ENCODE peak calls at places on chromosomes 16 and 17, in four cellular contexts. One of them, this sample, is unnamed.

GRCh38 chr17:5888811-5889210 is 181.4 kb upstream of the WSCD1 start:
- DNase-seq in H1: no peak
- DNase-seq in mesendoderm: no peak
- DNase-seq in IMR-90: peak
- DNase-seq in this sample: peak

GRCh38 chr17:13931752-13932477 is 137.4 kb upstream of the COX10 start:
- DNase-seq in mesendoderm: peak
- DNase-seq in IMR-90: peak
- DNase-seq in H1: no peak
- DNase-seq in this sample: no peak

GRCh38 chr16:85527042-85527766 is 85.9 kb upstream of the GSE1 start:
- DNase-seq in IMR-90: no peak
- DNase-seq in mesendoderm: no peak
- DNase-seq in H1: no peak
- DNase-seq in this sample: no peak

GRCh38 chr17:58679263-58680037 is 12.4 kb downstream of the TEX14 start:
- DNase-seq in H1: no peak
- DNase-seq in mesendoderm: peak
- DNase-seq in IMR-90: peak
- DNase-seq in this sample: peak

GRCh38 chr16:30473231-30474061 is 904 bp downstream of the ITGAL start:
- DNase-seq in IMR-90: no peak
- DNase-seq in mesendoderm: no peak
- DNase-seq in H1: no peak
- DNase-seq in this sample: no peak

GRCh38 chr17:7476474-7476873 is 3.0 kb downstream of the ZBTB4 start:
- DNase-seq in H1: no peak
- DNase-seq in IMR-90: peak
- DNase-seq in mesendoderm: peak
- DNase-seq in this sample: no peak

GRCh38 chr17:28563475-28563874 is 7.8 kb downstream of the PIGS start:
- DNase-seq in mesendoderm: peak
- DNase-seq in H1: no peak
- DNase-seq in IMR-90: peak
- DNase-seq in this sample: no peak

GRCh38 chr17:51371732-51372151 is 111.4 kb downstream of the UTP18 start:
- DNase-seq in H1: peak
- DNase-seq in IMR-90: peak
- DNase-seq in mesendoderm: peak
- DNase-seq in this sample: peak

GRCh38 chr16:35562919-35563318 is 2103.5 kb downstream of the TP53TG3F start:
- DNase-seq in H1: no peak
- DNase-seq in mesendoderm: no peak
- DNase-seq in IMR-90: no peak
- DNase-seq in this sample: no peak

GRCh38 chr17:17745476-17746455 is 64.5 kb downstream of the RAI1 start:
- DNase-seq in IMR-90: no peak
- DNase-seq in mesendoderm: no peak
- DNase-seq in H1: no peak
- DNase-seq in this sample: no peak

GRCh38 chr16:70780546-70780945 is 20.4 kb downstream of the VAC14 start:
- DNase-seq in IMR-90: no peak
- DNase-seq in mesendoderm: no peak
- DNase-seq in H1: no peak
- DNase-seq in this sample: no peak

GRCh38 chr16:11613381-11614303 is 26.9 kb upstream of the LITAF start:
- DNase-seq in H1: no peak
- DNase-seq in mesendoderm: no peak
- DNase-seq in IMR-90: no peak
- DNase-seq in this sample: no peak

GRCh38 chr17:18245038-18245776 is 13.3 kb downstream of the FLII start:
- DNase-seq in IMR-90: no peak
- DNase-seq in H1: no peak
- DNase-seq in mesendoderm: no peak
- DNase-seq in this sample: no peak

GRCh38 chr17:63163158-63163520 is 197.1 kb downstream of the TANC2 start:
- DNase-seq in mesendoderm: no peak
- DNase-seq in IMR-90: no peak
- DNase-seq in H1: no peak
- DNase-seq in this sample: no peak

GRCh38 chr16:87965973-87966667 is 14.9 kb downstream of the BANP start:
- DNase-seq in mesendoderm: no peak
- DNase-seq in H1: no peak
- DNase-seq in IMR-90: peak
- DNase-seq in this sample: no peak

GRCh38 chr17:78407387-78407990 is 29.0 kb downstream of the PGS1 start:
- DNase-seq in IMR-90: peak
- DNase-seq in H1: no peak
- DNase-seq in mesendoderm: peak
- DNase-seq in this sample: no peak

GRCh38 chr16:31713071-31713944 is 160.3 kb upstream of the ZNF267 start:
- DNase-seq in IMR-90: peak
- DNase-seq in H1: peak
- DNase-seq in mesendoderm: peak
- DNase-seq in this sample: peak

GRCh38 chr16:23712976-23713375 is at the start of gene ERN2:
- DNase-seq in IMR-90: no peak
- DNase-seq in H1: peak
- DNase-seq in mesendoderm: no peak
- DNase-seq in this sample: peak

GRCh38 chr16:65069090-65069489 is 52.8 kb downstream of the CDH11 start:
- DNase-seq in mesendoderm: no peak
- DNase-seq in H1: no peak
- DNase-seq in IMR-90: peak
- DNase-seq in this sample: no peak

GRCh38 chr16:86002178-86002577 is 103.2 kb downstream of the IRF8 start:
- DNase-seq in H1: no peak
- DNase-seq in IMR-90: no peak
- DNase-seq in mesendoderm: no peak
- DNase-seq in this sample: no peak

GRCh38 chr16:85511938-85512551 is 101.1 kb upstream of the GSE1 start:
- DNase-seq in mesendoderm: no peak
- DNase-seq in IMR-90: no peak
- DNase-seq in H1: no peak
- DNase-seq in this sample: no peak

GRCh38 chr16:81376880-81377279 is 62.1 kb downstream of the GAN start:
- DNase-seq in IMR-90: no peak
- DNase-seq in mesendoderm: no peak
- DNase-seq in H1: no peak
- DNase-seq in this sample: no peak

GRCh38 chr17:38404174-38404943 is 23.9 kb upstream of the ARHGAP23 start:
- DNase-seq in H1: peak
- DNase-seq in IMR-90: no peak
- DNase-seq in mesendoderm: no peak
- DNase-seq in this sample: peak

GRCh38 chr17:38403491-38403890 is 24.8 kb upstream of the ARHGAP23 start:
- DNase-seq in H1: no peak
- DNase-seq in IMR-90: peak
- DNase-seq in mesendoderm: peak
- DNase-seq in this sample: peak

GRCh38 chr17:38400286-38400685 is 28.0 kb upstream of the ARHGAP23 start:
- DNase-seq in IMR-90: no peak
- DNase-seq in H1: no peak
- DNase-seq in mesendoderm: no peak
- DNase-seq in this sample: no peak

GRCh38 chr17:38401459-38401858 is 26.8 kb upstream of the ARHGAP23 start:
- DNase-seq in mesendoderm: no peak
- DNase-seq in IMR-90: no peak
- DNase-seq in H1: no peak
- DNase-seq in this sample: no peak

DNA sequence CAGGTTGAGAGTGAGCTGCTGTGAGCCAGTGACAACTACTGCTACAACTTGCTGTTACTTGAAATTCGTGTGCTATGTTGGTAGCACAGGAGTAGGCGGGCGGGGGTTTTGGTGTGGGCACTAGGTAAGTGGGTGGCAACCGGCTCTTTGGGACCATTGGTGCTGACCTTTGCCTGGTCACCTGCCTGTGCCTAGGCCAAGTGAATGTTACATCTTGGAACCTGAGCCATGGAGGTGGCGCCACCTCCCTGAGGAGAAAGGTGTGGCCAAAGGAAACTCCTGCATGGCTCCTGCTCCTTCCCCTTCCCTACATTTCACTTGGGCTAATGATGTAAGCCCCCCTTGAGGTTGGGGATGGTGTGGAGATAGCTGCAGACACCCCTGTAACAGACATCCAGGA is 25.4 kb upstream of the ARHGAP23 start:
- DNase-seq in H1: no peak
- DNase-seq in IMR-90: no peak
- DNase-seq in mesendoderm: no peak
- DNase-seq in this sample: peak
- H4K5ac ChIP-seq in H1: no peak
- H4K5ac ChIP-seq in IMR-90: no peak
- H4K5ac ChIP-seq in mesendoderm: no peak
- H4K5ac ChIP-seq in this sample: no peak

DNA sequence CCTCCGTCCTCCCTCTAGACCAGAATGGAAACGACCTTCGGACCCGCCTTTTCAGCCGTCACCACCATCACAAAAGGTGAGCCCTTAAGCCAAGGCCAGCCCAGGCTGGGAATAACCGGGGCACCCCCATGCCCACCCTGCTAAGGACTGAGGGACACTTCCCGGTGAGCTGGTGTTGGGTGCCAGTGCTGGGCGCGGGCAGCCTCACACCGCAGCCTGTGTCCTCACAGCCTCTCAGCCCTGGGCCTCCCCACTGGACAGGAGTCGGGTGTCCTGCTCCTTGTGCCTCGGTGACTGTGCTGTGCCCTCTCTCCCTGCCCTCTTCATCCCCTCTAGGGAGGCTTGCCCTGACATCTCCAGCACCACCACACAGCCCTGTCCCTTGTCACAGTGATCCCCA is 10.3 kb downstream of the TRAF7 start:
- DNase-seq in mesendoderm: no peak
- DNase-seq in IMR-90: no peak
- DNase-seq in H1: no peak
- DNase-seq in this sample: no peak
- H3K18ac ChIP-seq in mesendoderm: no peak
- H3K18ac ChIP-seq in IMR-90: no peak
- H3K18ac ChIP-seq in H1: no peak
- H3K18ac ChIP-seq in this sample: no peak

GRCh38 chr17:80084773-80085172 is 16.6 kb upstream of the GAA start:
- DNase-seq in mesendoderm: no peak
- DNase-seq in H1: no peak
- DNase-seq in IMR-90: no peak
- DNase-seq in this sample: no peak

GRCh38 chr17:80086081-80086480 is 15.3 kb upstream of the GAA start:
- DNase-seq in H1: no peak
- DNase-seq in IMR-90: no peak
- DNase-seq in mesendoderm: no peak
- DNase-seq in this sample: no peak

GRCh38 chr17:80082403-80083135 is 18.8 kb upstream of the GAA start:
- DNase-seq in IMR-90: peak
- DNase-seq in mesendoderm: peak
- DNase-seq in H1: peak
- DNase-seq in this sample: peak

GRCh38 chr17:80081596-80081995 is 19.8 kb upstream of the GAA start:
- DNase-seq in IMR-90: no peak
- DNase-seq in H1: no peak
- DNase-seq in mesendoderm: no peak
- DNase-seq in this sample: no peak

GRCh38 chr17:80083136-80083661 is 18.2 kb upstream of the GAA start:
- DNase-seq in H1: no peak
- DNase-seq in IMR-90: no peak
- DNase-seq in mesendoderm: no peak
- DNase-seq in this sample: no peak
- H4K5ac ChIP-seq in H1: no peak
- H4K5ac ChIP-seq in IMR-90: no peak
- H4K5ac ChIP-seq in mesendoderm: no peak
- H4K5ac ChIP-seq in this sample: no peak

DNA sequence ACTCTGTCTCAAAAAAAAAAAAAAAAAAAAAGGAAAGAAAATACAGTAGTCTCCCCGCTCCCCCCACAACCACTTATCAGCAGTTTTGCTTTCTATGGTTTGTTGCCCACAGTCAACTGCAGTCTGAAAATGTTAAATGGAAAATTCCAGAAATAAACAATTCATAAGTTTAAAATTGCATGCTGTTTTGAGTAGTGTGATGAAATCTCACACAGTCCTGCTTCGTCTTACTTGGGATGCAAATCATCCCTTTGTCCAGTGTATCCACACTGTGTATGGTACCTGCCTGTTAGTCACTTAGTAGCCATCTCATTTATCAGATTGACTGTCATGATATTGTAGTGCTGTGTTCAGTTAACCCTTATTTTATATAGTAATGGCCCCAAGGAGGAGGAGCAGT is 41.5 kb downstream of the NF1 start:
- DNase-seq in H1: no peak
- DNase-seq in IMR-90: peak
- DNase-seq in mesendoderm: no peak
- DNase-seq in this sample: no peak
- H3K18ac ChIP-seq in H1: no peak
- H3K18ac ChIP-seq in IMR-90: no peak
- H3K18ac ChIP-seq in mesendoderm: no peak
- H3K18ac ChIP-seq in this sample: no peak

GRCh38 chr17:31564291-31564690 is 172.8 kb downstream of the RAB11FIP4 start:
- DNase-seq in mesendoderm: no peak
- DNase-seq in IMR-90: no peak
- DNase-seq in H1: no peak
- DNase-seq in this sample: no peak
- H4K5ac ChIP-seq in mesendoderm: no peak
- H4K5ac ChIP-seq in IMR-90: no peak
- H4K5ac ChIP-seq in H1: no peak
- H4K5ac ChIP-seq in this sample: no peak